ENCODE peak calls at places on chromosomes 12 and 14, in eight cellular contexts. Z is HEK293T; U is WERI-Rb-1; W is uterus; O is activated CD4-positive, CD25-positive, alpha-beta regulatory T cell; A is stomach; L is PC-3; H is NCI-H1694. I is an unnamed sample.

GRCh38 chr12:80935076-80935475 is 2.7 kb downstream of the LIN7A start:
- DNase-seq in L (no peak), H (peak), O (no peak), U (no peak), W (no peak), Z (no peak), A (no peak), I (peak)

GRCh38 chr12:51318846-51319570 is 5.0 kb downstream of the BIN2 start:
- DNase-seq in U (no peak), Z (no peak), H (no peak), L (peak), W (no peak), O (peak), A (no peak), I (no peak)

GRCh38 chr14:49946320-49947141 is 53.6 kb downstream of the ARF6 start:
- DNase-seq in H (peak), W (no peak), Z (no peak), U (no peak), A (peak), L (peak), O (no peak), I (peak)

GRCh38 chr14:37870170-37870569 is 274.7 kb downstream of the TTC6 start:
- DNase-seq in A (no peak), H (no peak), U (no peak), O (no peak), Z (no peak), L (peak), W (no peak), I (no peak)

GRCh38 chr12:15834575-15834974 is 45.4 kb upstream of the EPS8 start:
- DNase-seq in A (no peak), W (no peak), Z (no peak), H (no peak), L (no peak), U (no peak), O (no peak), I (no peak)

GRCh38 chr12:102120886-102121285 is 903 bp downstream of the PARPBP start:
- DNase-seq in L (peak), H (no peak), Z (peak), W (no peak), O (no peak), A (no peak), U (no peak), I (peak)

GRCh38 chr12:111246477-111247011 is 122.4 kb downstream of the PHETA1 start:
- DNase-seq in H (no peak), U (no peak), O (no peak), L (no peak), Z (no peak), W (no peak), A (no peak), I (no peak)

GRCh38 chr14:20803221-20803620 is 577 bp upstream of the RNASE1 start:
- DNase-seq in U (no peak), O (no peak), H (no peak), L (no peak), Z (no peak), A (no peak), W (no peak), I (no peak)

GRCh38 chr12:111444706-111445310 is 39.1 kb downstream of the SH2B3 start:
- DNase-seq in L (no peak), U (peak), H (no peak), W (peak), A (peak), Z (no peak), O (peak), I (no peak)

GRCh38 chr12:18975933-18976332 is 153.6 kb upstream of the PLEKHA5 start:
- DNase-seq in A (no peak), H (no peak), W (no peak), L (no peak), Z (no peak), O (no peak), U (no peak), I (no peak)

I was measured in cerebellar cortex.